ENCODE peak calls at places on chromosomes 16 and 17, in four cellular contexts. D is kidney; S is activated CD8-positive, alpha-beta T cell treated with anti-CD3 and anti-CD28 coated beads, Interleukin-2, amount 10 ng/mL, durations not matched to agents 7 days and 5 days; N is CD4-positive, CD25-positive, alpha-beta regulatory T cell. O is an unnamed sample.

GRCh38 chr16:75341934-75342811 is 90.7 kb upstream of the BCAR1 start:
- DNase-seq in D (no peak), S (no peak), N (no peak), O (no peak)

GRCh38 chr16:9002042-9002441 is 38.3 kb upstream of the USP7 start:
- DNase-seq in D (no peak), S (peak), N (no peak), O (no peak)

GRCh38 chr17:19369107-19369778 is 6.7 kb upstream of the B9D1 start:
- DNase-seq in D (no peak), S (no peak), N (no peak), O (no peak)

GRCh38 chr17:66564992-66565465 is 262.6 kb downstream of the PRKCA start:
- DNase-seq in D (no peak), S (no peak), N (no peak), O (peak)

GRCh38 chr16:17470871-17471744 is at the start of gene XYLT1:
- DNase-seq in D (peak), S (peak), N (peak), O (peak)

GRCh38 chr16:82031116-82032084 is 3.7 kb upstream of the HSD17B2 start:
- DNase-seq in D (no peak), S (no peak), N (no peak), O (peak)

GRCh38 chr17:49779730-49780220 is 8.7 kb upstream of the KAT7 start:
- DNase-seq in D (no peak), S (peak), N (peak), O (peak)

GRCh38 chr17:79009397-79010303 is at the start of gene CANT1:
- DNase-seq in D (peak), S (peak), N (peak), O (peak)

GRCh38 chr17:19705771-19706770 is 10.3 kb downstream of the SLC47A2 start:
- DNase-seq in D (no peak), S (no peak), N (no peak), O (peak)